ENCODE peak calls at places on chromosomes 4 and X, in six cellular contexts. A is body of pancreas, R is fibroblast of lung, D is type B pancreatic cell, Y is cardiac fibroblast, M is epithelial cell of esophagus. B is an unnamed sample.

GRCh38 chr4:108060686-108061321 is 71.1 kb downstream of the HADH start:
- DNase-seq in M (no peak), A (no peak), R (no peak), Y (no peak), D (no peak), B (no peak)

GRCh38 chr4:10164877-10165283 is 48.3 kb upstream of the WDR1 start:
- DNase-seq in A (no peak), R (peak; percentile 38), M (peak; percentile 56), D (no peak), Y (peak; percentile 77), B (no peak)

GRCh38 chr4:48905363-48906015 is 1.1 kb downstream of the OCIAD2 start:
- DNase-seq in M (peak; percentile 59), Y (peak; percentile 61), A (peak; percentile 44), R (peak; percentile 43), D (no peak), B (no peak)

GRCh38 chrX:74540635-74541249 is 73.7 kb downstream of the RLIM start:
- DNase-seq in A (no peak), D (no peak), M (peak; percentile 36), Y (no peak), R (no peak), B (no peak)

GRCh38 chrX:153669174-153669890 is 4.3 kb downstream of the PNCK start:
- DNase-seq in D (no peak), R (no peak), A (no peak), M (no peak), Y (peak; percentile 23), B (peak; percentile 28)

GRCh38 chr4:13202731-13203519 is 281.2 kb downstream of the RAB28 start:
- DNase-seq in A (no peak), D (no peak), M (no peak), Y (no peak), R (peak; percentile 3), B (no peak)

GRCh38 chr4:8132947-8133705 is 25.5 kb downstream of the ABLIM2 start:
- DNase-seq in R (peak; percentile 33), D (no peak), Y (peak; percentile 37), A (no peak), M (no peak), B (no peak)

GRCh38 chr4:24559889-24560288 is 24.5 kb downstream of the DHX15 start:
- DNase-seq in D (no peak), R (peak; percentile 77), A (no peak), M (peak; percentile 56), Y (peak; percentile 47), B (no peak)

GRCh38 chr4:82213485-82214162 is 160.2 kb downstream of the HNRNPD start:
- DNase-seq in Y (no peak), D (no peak), R (no peak), M (peak; percentile 35), A (no peak), B (no peak)

GRCh38 chrX:79592259-79592658 is 225.1 kb upstream of the ITM2A start:
- DNase-seq in A (no peak), D (no peak), M (no peak), Y (no peak), R (no peak), B (no peak)

GRCh38 chr4:121594796-121595526 is 101.8 kb downstream of the ANXA5 start:
- DNase-seq in M (peak; percentile 65), D (no peak), R (peak; percentile 66), Y (peak; percentile 80), A (peak; percentile 11), B (no peak)

GRCh38 chr4:53022162-53023100 is 160.3 kb downstream of the RASL11B start:
- DNase-seq in Y (no peak), D (no peak), R (no peak), M (no peak), A (no peak), B (no peak)

GRCh38 chrX:53312946-53313745 is 31.8 kb upstream of the IQSEC2 start:
- DNase-seq in M (peak; percentile 45), A (peak; percentile 67), Y (peak; percentile 56), D (no peak), R (peak; percentile 52), B (peak; percentile 68)

GRCh38 chrX:118360429-118361125 is 14.7 kb downstream of the WDR44 start:
- DNase-seq in Y (peak; percentile 26), A (no peak), R (no peak), M (peak; percentile 65), D (no peak), B (no peak)

GRCh38 chr4:12979797-12980196 is 504.3 kb downstream of the RAB28 start:
- DNase-seq in M (no peak), A (no peak), Y (no peak), D (no peak), R (no peak), B (no peak)

GRCh38 chr4:38948551-38948950 is 80.9 kb downstream of the FAM114A1 start:
- DNase-seq in A (peak; percentile 16), Y (peak; percentile 94), D (no peak), R (peak; percentile 97), M (peak; percentile 86), B (no peak)

GRCh38 chr4:5381981-5382441 is 326.3 kb downstream of the EVC2 start:
- DNase-seq in A (no peak), M (no peak), D (no peak), Y (peak; percentile 11), R (peak; percentile 64), B (no peak)

GRCh38 chr4:7002336-7002735 is 40.8 kb upstream of the TADA2B start:
- DNase-seq in A (no peak), M (peak; percentile 78), Y (no peak), R (no peak), D (no peak), B (no peak)

GRCh38 chr4:81214518-81215218 is 354 bp downstream of the PRKG2 start:
- DNase-seq in R (peak; percentile 54), Y (peak; percentile 50), M (peak; percentile 28), D (peak; percentile 70), A (no peak), B (no peak)

GRCh38 chr4:134024251-134024650 is 177.3 kb downstream of the PABPC4L start:
- DNase-seq in Y (peak; percentile 5), M (peak; percentile 64), D (no peak), A (no peak), R (peak; percentile 6), B (no peak)

GRCh38 chr4:7842384-7843279 is 97.0 kb downstream of the AFAP1 start:
- DNase-seq in R (peak; percentile 99), Y (peak; percentile 99), A (no peak), M (peak; percentile 96), D (no peak), B (no peak)

GRCh38 chr4:1183985-1184773 is 11.8 kb upstream of the SPON2 start:
- DNase-seq in Y (no peak), R (peak; percentile 39), A (no peak), M (no peak), D (no peak), B (no peak)

GRCh38 chrX:1442724-1443367 is 9.9 kb downstream of the ASMTL start:
- DNase-seq in A (no peak), Y (no peak), M (no peak), D (peak; percentile 36), R (no peak), B (no peak)

GRCh38 chrX:150234126-150234525 is 129.0 kb upstream of the MAMLD1 start:
- DNase-seq in M (no peak), Y (peak; percentile 11), A (no peak), R (no peak), D (peak; percentile 10), B (no peak)

GRCh38 chr4:110449947-110450346 is 26.0 kb upstream of the ENPEP start:
- DNase-seq in A (no peak), R (no peak), M (no peak), D (no peak), Y (no peak), B (no peak)
- TF ChIP-seq CTCF in A (no peak), R (no peak), M (no peak), D (no peak), Y (no peak), B (no peak)

DNA sequence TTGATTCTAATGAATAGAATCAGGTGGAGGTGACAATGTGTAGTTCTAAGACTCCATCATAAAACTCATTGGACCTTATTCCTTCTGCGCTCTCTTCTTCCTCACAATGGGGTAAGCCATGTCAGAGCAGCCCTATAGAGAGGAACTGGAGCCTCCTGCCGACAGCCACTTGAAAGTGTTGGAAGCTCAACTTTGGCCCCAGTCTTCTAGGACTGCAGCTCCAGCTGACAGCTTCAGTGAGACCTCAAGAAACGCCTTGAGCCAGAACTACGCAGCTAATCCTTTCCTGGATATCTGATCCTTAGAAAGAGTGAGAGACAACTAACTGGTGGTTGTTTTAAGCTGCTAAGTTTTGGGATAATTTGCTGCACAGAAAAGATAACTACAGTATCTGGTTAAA is 22.1 kb upstream of the ADH7 start:
- DNase-seq in A (no peak), M (peak; percentile 57), Y (peak; percentile 36), D (no peak), R (peak; percentile 30), B (no peak)
- TF ChIP-seq CTCF in A (no peak), M (peak; percentile 48), Y (peak; percentile 26), D (no peak), R (peak; percentile 33), B (no peak)

GRCh38 chrX:47723689-47724088 is 64.7 kb upstream of the UXT start:
- DNase-seq in D (no peak), R (no peak), A (no peak), M (no peak), Y (no peak), B (no peak)
- TF ChIP-seq CTCF in D (no peak), R (no peak), A (no peak), M (no peak), Y (no peak), B (no peak)

GRCh38 chr4:136150046-136150445 is 1382.2 kb downstream of the PCDH18 start:
- DNase-seq in A (no peak), R (no peak), Y (no peak), D (no peak), M (no peak), B (no peak)
- TF ChIP-seq CTCF in A (no peak), R (no peak), Y (no peak), D (no peak), M (no peak), B (no peak)

GRCh38 chr4:188971125-188971524 is 831.9 kb downstream of the TRIML1 start:
- DNase-seq in R (peak; percentile 22), A (no peak), M (peak; percentile 71), Y (no peak), D (no peak), B (no peak)
- TF ChIP-seq CTCF in R (peak; percentile 36), A (no peak), M (peak; percentile 66), Y (peak; percentile 26), D (peak; percentile 50), B (no peak)

DNA sequence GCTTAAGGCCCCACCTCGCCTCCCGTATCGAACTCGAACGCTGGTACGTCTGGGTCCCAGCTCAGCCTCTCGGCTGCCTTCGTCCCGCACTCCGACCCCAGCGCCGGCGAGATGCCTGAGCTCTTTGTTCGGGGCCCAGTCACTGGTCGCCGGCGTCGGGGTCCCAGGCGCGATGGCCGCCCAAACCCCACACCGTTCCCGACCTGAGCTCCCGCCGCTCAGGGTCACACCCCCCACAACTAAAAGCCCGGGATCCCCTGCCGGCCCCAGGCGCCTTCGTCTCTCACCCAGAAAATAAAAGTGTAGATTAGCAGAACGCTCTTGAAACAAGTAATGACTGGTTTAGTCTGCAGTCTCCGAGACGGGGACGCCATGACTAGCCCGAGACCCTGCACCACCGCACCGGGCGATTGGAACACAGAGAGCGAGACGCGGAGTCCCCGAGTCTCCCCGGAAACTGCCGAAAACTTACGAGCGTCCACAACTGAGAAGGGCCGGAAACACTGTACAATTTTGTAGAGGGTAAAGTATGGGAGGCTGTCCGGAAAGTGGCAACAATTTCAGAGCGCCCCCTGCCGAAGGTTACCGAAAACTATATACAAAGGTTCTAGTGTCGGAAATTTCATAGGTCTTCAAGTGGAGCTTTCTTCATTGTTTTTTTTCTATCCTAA is at the start of gene TSPAN6:
- DNase-seq in M (peak; percentile 81), A (peak; percentile 82), D (peak; percentile 81), Y (peak; percentile 91), R (peak; percentile 89), B (peak; percentile 62)
- TF ChIP-seq CTCF in M (peak; percentile 50), A (peak; percentile 27), D (peak; percentile 74), Y (peak; percentile 52), R (peak; percentile 53), B (peak; percentile 48)

B was measured in CD4-positive, alpha-beta T cell.